ENCODE peak calls at places on chromosomes 11 and 22, in seven cellular contexts. P, X, H, M, O, F and N are unnamed samples.

GRCh38 chr22:36329217-36330078 is 58.3 kb downstream of the MYH9 start:
- DNase-seq in P (peak), X (no peak), H (peak), M (peak), O (peak), F (peak), N (peak)

GRCh38 chr11:12508151-12508740 is 130.9 kb downstream of the PARVA start:
- DNase-seq in P (peak), X (peak), H (no peak), M (no peak), O (peak), F (no peak), N (no peak)

GRCh38 chr11:19196458-19196857 is 5.3 kb downstream of the CSRP3 start:
- DNase-seq in P (no peak), X (no peak), H (no peak), M (no peak), O (no peak), F (no peak), N (no peak)

GRCh38 chr11:82007536-82007935 is 726.1 kb downstream of the FAM181B start:
- DNase-seq in P (no peak), X (no peak), H (no peak), M (no peak), O (no peak), F (no peak), N (no peak)

GRCh38 chr11:15665368-15665871 is 550.7 kb downstream of the INSC start:
- DNase-seq in P (peak), X (no peak), H (no peak), M (no peak), O (no peak), F (no peak), N (no peak)

GRCh38 chr11:13859986-13860385 is 102.5 kb upstream of the SPON1 start:
- DNase-seq in P (no peak), X (no peak), H (no peak), M (no peak), O (no peak), F (no peak), N (no peak)

GRCh38 chr11:100930185-100930778 is 199.3 kb downstream of the PGR start:
- DNase-seq in P (peak), X (peak), H (no peak), M (peak), O (peak), F (no peak), N (no peak)

GRCh38 chr11:68297812-68298658 is 14.4 kb upstream of the LRP5 start:
- DNase-seq in P (peak), X (peak), H (peak), M (peak), O (no peak), F (peak), N (peak)

GRCh38 chr22:37473437-37473946 is 12.7 kb downstream of the MFNG start:
- DNase-seq in P (no peak), X (no peak), H (no peak), M (no peak), O (no peak), F (no peak), N (no peak)

GRCh38 chr11:32008879-32009548 is 81.9 kb upstream of the RCN1 start:
- DNase-seq in P (no peak), X (no peak), H (no peak), M (no peak), O (no peak), F (no peak), N (no peak)

GRCh38 chr22:28978863-28979799 is 82.5 kb downstream of the C22orf31 start:
- DNase-seq in P (no peak), X (no peak), H (no peak), M (no peak), O (no peak), F (no peak), N (no peak)

GRCh38 chr22:31574015-31574670 is 77.8 kb downstream of the SFI1 start:
- DNase-seq in P (no peak), X (peak), H (no peak), M (no peak), O (no peak), F (no peak), N (no peak)

GRCh38 chr11:94840209-94840608 is 72.1 kb downstream of the AMOTL1 start:
- DNase-seq in P (peak), X (peak), H (no peak), M (no peak), O (no peak), F (no peak), N (no peak)

GRCh38 chr11:12546122-12546521 is 128.1 kb upstream of the TEAD1 start:
- DNase-seq in P (no peak), X (no peak), H (no peak), M (no peak), O (no peak), F (no peak), N (no peak)

GRCh38 chr22:23243006-23243573 is 62.8 kb downstream of the BCR start:
- DNase-seq in P (no peak), X (no peak), H (no peak), M (no peak), O (no peak), F (peak), N (peak)

GRCh38 chr11:27124514-27125264 is 84.1 kb downstream of the BBOX1 start:
- DNase-seq in P (peak), X (peak), H (no peak), M (peak), O (peak), F (no peak), N (no peak)

GRCh38 chr11:116193321-116194114 is 579.3 kb downstream of the BUD13 start:
- DNase-seq in P (peak), X (peak), H (peak), M (peak), O (no peak), F (no peak), N (no peak)

GRCh38 chr11:108628326-108628725 is 34.8 kb upstream of the EXPH5 start:
- DNase-seq in P (no peak), X (no peak), H (no peak), M (no peak), O (no peak), F (no peak), N (no peak)

GRCh38 chr11:19872526-19873135 is 160.0 kb downstream of the NAV2 start:
- DNase-seq in P (no peak), X (no peak), H (no peak), M (no peak), O (no peak), F (no peak), N (no peak)

GRCh38 chr22:49676783-49677494 is 150.7 kb downstream of the BRD1 start:
- DNase-seq in P (no peak), X (no peak), H (no peak), M (no peak), O (no peak), F (no peak), N (no peak)

GRCh38 chr11:73414977-73415492 is 38.8 kb downstream of the RELT start:
- DNase-seq in P (peak), X (peak), H (no peak), M (no peak), O (no peak), F (no peak), N (no peak)

GRCh38 chr11:104256525-104256924 is 92.6 kb upstream of the PDGFD start:
- DNase-seq in P (no peak), X (peak), H (no peak), M (peak), O (no peak), F (no peak), N (no peak)

GRCh38 chr11:18050853-18051252 is 4.8 kb upstream of the TPH1 start:
- DNase-seq in P (no peak), X (no peak), H (no peak), M (no peak), O (no peak), F (no peak), N (no peak)

GRCh38 chr11:35141034-35141433 is 2.1 kb downstream of the CD44 start:
- DNase-seq in P (no peak), X (no peak), H (no peak), M (no peak), O (no peak), F (no peak), N (no peak)